ENCODE peak calls at places on chromosome 9, in six cellular contexts. N is activated naive CD8-positive, alpha-beta T cell treated with anti-CD3 and anti-CD28 coated beads, Interleukin-2, amount 50 U/mL, for 16 hours; R is HL-60; X is pancreas; F is A549; I is head of caudate nucleus. K is an unnamed sample.

GRCh38 chr9:9790216-9790872 is 822.5 kb downstream of the PTPRD start:
- DNase-seq in N (no peak), R (no peak), X (no peak), F (peak), I (peak), K (peak)

GRCh38 chr9:135307314-135307713 is 172.3 kb upstream of the PPP1R26 start:
- DNase-seq in N (no peak), R (no peak), X (no peak), F (no peak), I (no peak), K (no peak)

GRCh38 chr9:21102311-21102710 is 24.6 kb upstream of the IFNB1 start:
- DNase-seq in N (no peak), R (no peak), X (no peak), F (no peak), I (no peak), K (no peak)

GRCh38 chr9:83701769-83702168 is 6.0 kb downstream of the UBQLN1 start:
- DNase-seq in N (no peak), R (no peak), X (no peak), F (peak), I (no peak), K (no peak)

GRCh38 chr9:98018347-98018746 is 35.2 kb downstream of the ANP32B start:
- DNase-seq in N (no peak), R (no peak), X (no peak), F (no peak), I (no peak), K (no peak)

GRCh38 chr9:21160178-21160577 is 6.3 kb downstream of the IFNA21 start:
- DNase-seq in N (no peak), R (no peak), X (no peak), F (no peak), I (no peak), K (no peak)

GRCh38 chr9:24518545-24518944 is 27.2 kb downstream of the IZUMO3 start:
- DNase-seq in N (no peak), R (no peak), X (no peak), F (no peak), I (no peak), K (no peak)

GRCh38 chr9:29875522-29875921 is 2302.2 kb upstream of the C9orf72 start:
- DNase-seq in N (no peak), R (no peak), X (no peak), F (no peak), I (no peak), K (no peak)

GRCh38 chr9:84122572-84122971 is 142.0 kb downstream of the RMI1 start:
- DNase-seq in N (no peak), R (no peak), X (no peak), F (no peak), I (no peak), K (no peak)

GRCh38 chr9:93126151-93126781 is 7.8 kb downstream of the NINJ1 start:
- DNase-seq in N (no peak), R (no peak), X (peak), F (no peak), I (no peak), K (peak)

GRCh38 chr9:114271556-114272510 is 51.1 kb upstream of the ORM1 start:
- DNase-seq in N (no peak), R (no peak), X (peak), F (peak), I (peak), K (peak)

GRCh38 chr9:116250881-116251280 is 97.3 kb downstream of the PAPPA start:
- DNase-seq in N (no peak), R (no peak), X (no peak), F (no peak), I (no peak), K (no peak)

GRCh38 chr9:121304707-121305106 is 36.7 kb downstream of the GSN start:
- DNase-seq in N (no peak), R (no peak), X (no peak), F (no peak), I (no peak), K (no peak)

GRCh38 chr9:101445353-101446029 is 9.9 kb upstream of the ALDOB start:
- DNase-seq in N (no peak), R (no peak), X (no peak), F (no peak), I (no peak), K (no peak)

GRCh38 chr9:8384126-8384525 is 584.5 kb upstream of the DMAC1 start:
- DNase-seq in N (no peak), R (peak), X (no peak), F (no peak), I (no peak), K (no peak)

GRCh38 chr9:91522496-91522895 is 98.9 kb upstream of the NFIL3 start:
- DNase-seq in N (no peak), R (no peak), X (no peak), F (no peak), I (no peak), K (no peak)

GRCh38 chr9:136551401-136552116 is 5.7 kb upstream of the NOTCH1 start:
- DNase-seq in N (no peak), R (no peak), X (no peak), F (peak), I (no peak), K (no peak)

GRCh38 chr9:109307380-109308240 is 13.2 kb downstream of the EPB41L4B start:
- DNase-seq in N (no peak), R (no peak), X (peak), F (peak), I (no peak), K (no peak)

GRCh38 chr9:27088981-27089380 is 20.0 kb upstream of the TEK start:
- DNase-seq in N (no peak), R (no peak), X (no peak), F (no peak), I (no peak), K (no peak)

GRCh38 chr9:127177682-127178265 is 55.3 kb upstream of the ANGPTL2 start:
- DNase-seq in N (no peak), R (no peak), X (no peak), F (no peak), I (no peak), K (no peak)

GRCh38 chr9:71665247-71665646 is 103.1 kb downstream of the CEMIP2 start:
- DNase-seq in N (no peak), R (no peak), X (no peak), F (no peak), I (no peak), K (no peak)

K was measured in posterior cingulate gyrus.